ENCODE peak calls at places on chromosome 12, in seven cellular contexts. One of them, this sample, is unnamed.

GRCh38 chr12:13343380-13343779 is 146.9 kb downstream of the EMP1 start:
- DNase-seq in testis: no peak
- DNase-seq in stomach: no peak
- DNase-seq in tibial artery: no peak
- DNase-seq in GM23338: no peak
- DNase-seq in left lung: no peak
- DNase-seq in kidney: no peak
- DNase-seq in this sample: no peak

GRCh38 chr12:49567302-49567610 is 686 bp downstream of the MCRS1 start:
- DNase-seq in testis: no peak
- DNase-seq in stomach: no peak
- DNase-seq in tibial artery: no peak
- DNase-seq in GM23338: no peak
- DNase-seq in left lung: no peak
- DNase-seq in kidney: no peak
- DNase-seq in this sample: no peak

GRCh38 chr12:77686760-77687159 is 143.9 kb upstream of the NAV3 start:
- DNase-seq in testis: no peak
- DNase-seq in stomach: no peak
- DNase-seq in tibial artery: no peak
- DNase-seq in GM23338: peak
- DNase-seq in left lung: no peak
- DNase-seq in kidney: no peak
- DNase-seq in this sample: no peak

GRCh38 chr12:7101694-7102131 is 7.3 kb downstream of the C1RL start:
- DNase-seq in testis: no peak
- DNase-seq in stomach: no peak
- DNase-seq in tibial artery: peak
- DNase-seq in GM23338: peak
- DNase-seq in left lung: no peak
- DNase-seq in kidney: no peak
- DNase-seq in this sample: no peak

GRCh38 chr12:27814411-27814810 is 34.4 kb upstream of the MANSC4 start:
- DNase-seq in testis: no peak
- DNase-seq in stomach: no peak
- DNase-seq in tibial artery: no peak
- DNase-seq in GM23338: no peak
- DNase-seq in left lung: no peak
- DNase-seq in kidney: no peak
- DNase-seq in this sample: no peak

GRCh38 chr12:51386361-51386760 is 4.8 kb downstream of the GALNT6 start:
- DNase-seq in testis: no peak
- DNase-seq in stomach: no peak
- DNase-seq in tibial artery: no peak
- DNase-seq in GM23338: no peak
- DNase-seq in left lung: no peak
- DNase-seq in kidney: no peak
- DNase-seq in this sample: no peak

GRCh38 chr12:132117558-132117875 is 26.6 kb downstream of the DDX51 start:
- DNase-seq in testis: peak
- DNase-seq in stomach: no peak
- DNase-seq in tibial artery: no peak
- DNase-seq in GM23338: peak
- DNase-seq in left lung: peak
- DNase-seq in kidney: no peak
- DNase-seq in this sample: no peak

GRCh38 chr12:81866081-81866480 is 106.9 kb upstream of the PPFIA2 start:
- DNase-seq in testis: no peak
- DNase-seq in stomach: no peak
- DNase-seq in tibial artery: no peak
- DNase-seq in GM23338: no peak
- DNase-seq in left lung: no peak
- DNase-seq in kidney: no peak
- DNase-seq in this sample: no peak

GRCh38 chr12:48765753-48766162 is 23.1 kb downstream of the ADCY6 start:
- DNase-seq in testis: peak
- DNase-seq in stomach: no peak
- DNase-seq in tibial artery: no peak
- DNase-seq in GM23338: no peak
- DNase-seq in left lung: no peak
- DNase-seq in kidney: peak
- DNase-seq in this sample: peak

GRCh38 chr12:47767197-47767724 is 5.8 kb upstream of the SLC48A1 start:
- DNase-seq in testis: no peak
- DNase-seq in stomach: peak
- DNase-seq in tibial artery: no peak
- DNase-seq in GM23338: peak
- DNase-seq in left lung: no peak
- DNase-seq in kidney: peak
- DNase-seq in this sample: no peak

GRCh38 chr12:72790273-72790672 is 518.1 kb downstream of the TRHDE start:
- DNase-seq in testis: no peak
- DNase-seq in stomach: no peak
- DNase-seq in tibial artery: no peak
- DNase-seq in GM23338: no peak
- DNase-seq in left lung: no peak
- DNase-seq in kidney: no peak
- DNase-seq in this sample: no peak

GRCh38 chr12:9867531-9867930 is 1.6 kb downstream of the CLEC2B start:
- DNase-seq in testis: no peak
- DNase-seq in stomach: no peak
- DNase-seq in tibial artery: no peak
- DNase-seq in GM23338: no peak
- DNase-seq in left lung: no peak
- DNase-seq in kidney: no peak
- DNase-seq in this sample: no peak

GRCh38 chr12:75766263-75767160 is 255.1 kb upstream of the KRR1 start:
- DNase-seq in testis: no peak
- DNase-seq in stomach: no peak
- DNase-seq in tibial artery: no peak
- DNase-seq in GM23338: peak
- DNase-seq in left lung: no peak
- DNase-seq in kidney: no peak
- DNase-seq in this sample: no peak

GRCh38 chr12:29309320-29309902 is 71.6 kb downstream of the ERGIC2 start:
- DNase-seq in testis: no peak
- DNase-seq in stomach: no peak
- DNase-seq in tibial artery: no peak
- DNase-seq in GM23338: peak
- DNase-seq in left lung: no peak
- DNase-seq in kidney: no peak
- DNase-seq in this sample: no peak

GRCh38 chr12:54413284-54414190 is 5.5 kb downstream of the ITGA5 start:
- DNase-seq in testis: no peak
- DNase-seq in stomach: peak
- DNase-seq in tibial artery: peak
- DNase-seq in GM23338: no peak
- DNase-seq in left lung: peak
- DNase-seq in kidney: no peak
- DNase-seq in this sample: no peak

GRCh38 chr12:102542816-102543448 is 62.6 kb upstream of the IGF1 start:
- DNase-seq in testis: peak
- DNase-seq in stomach: no peak
- DNase-seq in tibial artery: no peak
- DNase-seq in GM23338: no peak
- DNase-seq in left lung: no peak
- DNase-seq in kidney: no peak
- DNase-seq in this sample: no peak

GRCh38 chr12:123026094-123026853 is 45.8 kb downstream of the ARL6IP4 start:
- DNase-seq in testis: no peak
- DNase-seq in stomach: no peak
- DNase-seq in tibial artery: no peak
- DNase-seq in GM23338: no peak
- DNase-seq in left lung: no peak
- DNase-seq in kidney: peak
- DNase-seq in this sample: peak

GRCh38 chr12:132524405-132524804 is 34.5 kb downstream of the FBRSL1 start:
- DNase-seq in testis: peak
- DNase-seq in stomach: peak
- DNase-seq in tibial artery: no peak
- DNase-seq in GM23338: no peak
- DNase-seq in left lung: no peak
- DNase-seq in kidney: peak
- DNase-seq in this sample: no peak

GRCh38 chr12:60689137-60689536 is 1093.3 kb downstream of the SLC16A7 start:
- DNase-seq in testis: no peak
- DNase-seq in stomach: no peak
- DNase-seq in tibial artery: no peak
- DNase-seq in GM23338: peak
- DNase-seq in left lung: no peak
- DNase-seq in kidney: no peak
- DNase-seq in this sample: no peak

GRCh38 chr12:12357697-12358476 is 1.0 kb downstream of the BORCS5 start:
- DNase-seq in testis: no peak
- DNase-seq in stomach: no peak
- DNase-seq in tibial artery: no peak
- DNase-seq in GM23338: no peak
- DNase-seq in left lung: no peak
- DNase-seq in kidney: no peak
- DNase-seq in this sample: no peak

GRCh38 chr12:129844662-129845061 is 59.2 kb downstream of the TMEM132D start:
- DNase-seq in testis: no peak
- DNase-seq in stomach: no peak
- DNase-seq in tibial artery: no peak
- DNase-seq in GM23338: no peak
- DNase-seq in left lung: no peak
- DNase-seq in kidney: no peak
- DNase-seq in this sample: no peak

GRCh38 chr12:9792961-9793617 is 32.4 kb upstream of the CD69 start:
- DNase-seq in testis: no peak
- DNase-seq in stomach: no peak
- DNase-seq in tibial artery: no peak
- DNase-seq in GM23338: no peak
- DNase-seq in left lung: no peak
- DNase-seq in kidney: no peak
- DNase-seq in this sample: no peak

GRCh38 chr12:46356655-46357437 is 15.7 kb downstream of the SLC38A2 start:
- DNase-seq in testis: no peak
- DNase-seq in stomach: no peak
- DNase-seq in tibial artery: no peak
- DNase-seq in GM23338: no peak
- DNase-seq in left lung: no peak
- DNase-seq in kidney: no peak
- DNase-seq in this sample: no peak

GRCh38 chr12:116466536-116466935 is 92.6 kb upstream of the MAP1LC3B2 start:
- DNase-seq in testis: no peak
- DNase-seq in stomach: no peak
- DNase-seq in tibial artery: no peak
- DNase-seq in GM23338: no peak
- DNase-seq in left lung: no peak
- DNase-seq in kidney: no peak
- DNase-seq in this sample: no peak

GRCh38 chr12:84124211-84124610 is 788.4 kb downstream of the SLC6A15 start:
- DNase-seq in testis: no peak
- DNase-seq in stomach: no peak
- DNase-seq in tibial artery: no peak
- DNase-seq in GM23338: no peak
- DNase-seq in left lung: no peak
- DNase-seq in kidney: no peak
- DNase-seq in this sample: no peak

DNA sequence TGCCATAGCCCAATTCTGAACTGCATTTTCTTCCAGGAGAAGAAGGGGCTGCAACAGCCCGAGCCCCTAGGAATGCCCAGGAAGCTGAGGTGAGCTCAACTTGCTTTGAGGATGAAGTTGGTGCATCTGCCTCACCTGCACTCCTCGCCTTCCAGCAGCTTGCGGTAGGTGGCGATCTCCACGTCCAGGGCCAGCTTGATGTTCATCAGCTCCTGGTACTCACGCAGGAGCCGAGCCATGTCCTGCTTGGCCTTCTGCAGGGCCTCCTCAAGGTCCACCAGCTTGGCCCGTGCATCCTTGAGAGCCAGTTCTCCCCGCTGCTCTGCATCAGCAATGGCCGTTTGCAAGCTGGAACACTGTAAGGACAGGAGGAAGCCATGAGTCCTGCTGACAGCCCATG is 6.0 kb downstream of the KRT75 start:
- DNase-seq in testis: no peak
- DNase-seq in stomach: no peak
- DNase-seq in tibial artery: no peak
- DNase-seq in GM23338: peak
- DNase-seq in left lung: no peak
- DNase-seq in kidney: no peak
- DNase-seq in this sample: no peak
- TF ChIP-seq CTCF in testis: no peak
- TF ChIP-seq CTCF in stomach: no peak
- TF ChIP-seq CTCF in tibial artery: no peak
- TF ChIP-seq CTCF in GM23338: no peak
- TF ChIP-seq CTCF in left lung: no peak
- TF ChIP-seq CTCF in kidney: no peak
- TF ChIP-seq CTCF in this sample: no peak

DNA sequence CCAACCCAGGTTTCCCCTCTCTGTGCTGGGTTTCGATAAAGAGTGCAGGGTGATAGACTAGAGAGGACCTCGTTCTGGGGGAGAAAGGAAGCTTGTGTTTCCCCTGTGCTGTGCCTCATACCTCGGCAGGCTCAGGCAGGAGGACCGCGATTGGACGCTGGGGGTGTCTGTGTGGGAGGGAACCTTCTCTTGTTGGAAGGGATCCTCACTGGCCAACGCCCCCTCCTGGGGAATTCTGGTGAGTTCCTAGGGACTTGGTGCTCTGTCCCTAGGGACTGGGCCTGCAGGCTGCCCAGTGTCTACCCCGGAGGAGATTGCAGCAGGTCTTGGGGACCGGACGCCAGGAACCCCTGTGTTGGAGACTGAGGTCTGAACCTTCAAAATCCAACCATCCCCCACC is 157.4 kb upstream of the PRMT8 start:
- DNase-seq in testis: no peak
- DNase-seq in stomach: no peak
- DNase-seq in tibial artery: no peak
- DNase-seq in GM23338: peak
- DNase-seq in left lung: no peak
- DNase-seq in kidney: no peak
- DNase-seq in this sample: no peak
- TF ChIP-seq CTCF in testis: no peak
- TF ChIP-seq CTCF in stomach: no peak
- TF ChIP-seq CTCF in tibial artery: no peak
- TF ChIP-seq CTCF in GM23338: peak
- TF ChIP-seq CTCF in left lung: no peak
- TF ChIP-seq CTCF in kidney: no peak
- TF ChIP-seq CTCF in this sample: no peak

GRCh38 chr12:114245555-114245954 is 160.4 kb downstream of the TBX5 start:
- DNase-seq in testis: no peak
- DNase-seq in stomach: no peak
- DNase-seq in tibial artery: no peak
- DNase-seq in GM23338: peak
- DNase-seq in left lung: no peak
- DNase-seq in kidney: no peak
- DNase-seq in this sample: no peak
- TF ChIP-seq CTCF in testis: no peak
- TF ChIP-seq CTCF in stomach: no peak
- TF ChIP-seq CTCF in tibial artery: no peak
- TF ChIP-seq CTCF in GM23338: peak
- TF ChIP-seq CTCF in left lung: no peak
- TF ChIP-seq CTCF in kidney: no peak
- TF ChIP-seq CTCF in this sample: no peak

DNA sequence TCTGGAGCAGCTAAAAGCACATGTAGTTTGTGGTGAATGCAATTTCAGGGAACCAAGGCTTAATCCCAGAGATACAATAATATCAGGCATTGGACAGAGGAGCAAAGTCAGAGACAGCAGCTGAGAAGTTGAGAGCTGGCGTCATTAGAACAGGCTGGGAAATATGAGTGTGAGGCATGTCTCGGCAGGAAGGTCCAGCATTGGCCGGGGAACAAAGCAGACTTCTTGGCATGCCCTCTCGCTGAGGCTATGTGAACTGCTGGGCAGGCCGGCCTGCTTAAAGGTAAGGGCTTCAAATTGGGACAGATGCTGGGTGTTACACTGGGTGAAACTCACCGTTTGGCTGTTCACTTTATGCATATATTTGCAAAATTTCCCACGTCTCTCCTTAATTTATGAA is 125.4 kb downstream of the CAND1 start:
- DNase-seq in testis: peak
- DNase-seq in stomach: no peak
- DNase-seq in tibial artery: peak
- DNase-seq in GM23338: peak
- DNase-seq in left lung: no peak
- DNase-seq in kidney: peak
- DNase-seq in this sample: no peak
- TF ChIP-seq CTCF in testis: no peak
- TF ChIP-seq CTCF in stomach: no peak
- TF ChIP-seq CTCF in tibial artery: no peak
- TF ChIP-seq CTCF in GM23338: no peak
- TF ChIP-seq CTCF in left lung: no peak
- TF ChIP-seq CTCF in kidney: no peak
- TF ChIP-seq CTCF in this sample: peak

This sample was measured in chondrocyte.